ENCODE peak calls at places on chromosomes 3 and 15, in five cellular contexts. K is T-helper 2 cell, P is hepatocyte, Q is caudate nucleus, U is NCI-H1417. R is an unnamed sample.

GRCh38 chr3:156416846-156417581 is 137.9 kb downstream of the SSR3 start:
- DNase-seq in K (no peak), P (no peak), Q (no peak), U (peak; percentile 57), R (no peak)

GRCh38 chr3:53350652-53351051 is 3.3 kb upstream of the DCP1A start:
- DNase-seq in K (no peak), P (peak; percentile 74), Q (no peak), U (peak; percentile 34), R (no peak)

GRCh38 chr3:123371859-123372767 is 76.8 kb downstream of the ADCY5 start:
- DNase-seq in K (no peak), P (no peak), Q (no peak), U (no peak), R (no peak)

GRCh38 chr3:112084980-112085697 is 1.1 kb upstream of the C3orf52 start:
- DNase-seq in K (no peak), P (peak; percentile 85), Q (no peak), U (peak; percentile 73), R (no peak)

GRCh38 chr3:27479816-27480543 is 4.2 kb downstream of the SLC4A7 start:
- DNase-seq in K (no peak), P (no peak), Q (no peak), U (no peak), R (no peak)

GRCh38 chr3:143901105-143901504 is 52.8 kb upstream of the SLC9A9 start:
- DNase-seq in K (no peak), P (no peak), Q (no peak), U (no peak), R (no peak)

GRCh38 chr3:20561166-20561565 is 375.2 kb upstream of the SGO1 start:
- DNase-seq in K (no peak), P (no peak), Q (no peak), U (no peak), R (no peak)

GRCh38 chr15:41564286-41564959 is 5.4 kb downstream of the TYRO3 start:
- DNase-seq in K (no peak), P (peak; percentile 89), Q (no peak), U (peak; percentile 70), R (no peak)

GRCh38 chr3:13867727-13868126 is 12.1 kb downstream of the WNT7A start:
- DNase-seq in K (no peak), P (no peak), Q (no peak), U (no peak), R (no peak)

GRCh38 chr3:188712257-188712924 is 459.4 kb upstream of the TPRG1 start:
- DNase-seq in K (no peak), P (peak; percentile 50), Q (no peak), U (peak; percentile 19), R (no peak)

GRCh38 chr3:132347095-132347494 is 29.9 kb downstream of the ACP3 start:
- DNase-seq in K (no peak), P (no peak), Q (no peak), U (no peak), R (no peak)

GRCh38 chr3:128503751-128504532 is 10.9 kb upstream of the GATA2 start:
- DNase-seq in K (no peak), P (no peak), Q (no peak), U (no peak), R (no peak)